ENCODE peak calls at places on chromosomes 12 and 14, in ten cellular contexts. One of them, this sample, is unnamed.

GRCh38 chr14:61582815-61583214 is 112.5 kb upstream of the HIF1A start:
- DNase-seq in mesothelial cell of epicardium: no peak
- DNase-seq in tibial artery: no peak
- DNase-seq in AG09319: no peak
- DNase-seq in astrocyte of the spinal cord: no peak
- DNase-seq in WERI-Rb-1: no peak
- DNase-seq in CD8-positive, alpha-beta T cell: no peak
- DNase-seq in RWPE1: no peak
- DNase-seq in GM13977: no peak
- DNase-seq in testis: no peak
- DNase-seq in this sample: no peak

GRCh38 chr14:100865682-100866591 is 37.6 kb downstream of the RTL1 start:
- DNase-seq in mesothelial cell of epicardium: no peak
- DNase-seq in tibial artery: no peak
- DNase-seq in AG09319: no peak
- DNase-seq in astrocyte of the spinal cord: no peak
- DNase-seq in WERI-Rb-1: no peak
- DNase-seq in CD8-positive, alpha-beta T cell: no peak
- DNase-seq in RWPE1: no peak
- DNase-seq in GM13977: no peak
- DNase-seq in testis: no peak
- DNase-seq in this sample: no peak

GRCh38 chr14:59358105-59358504 is 107.1 kb downstream of the GPR135 start:
- DNase-seq in mesothelial cell of epicardium: no peak
- DNase-seq in tibial artery: peak
- DNase-seq in AG09319: peak
- DNase-seq in astrocyte of the spinal cord: no peak
- DNase-seq in WERI-Rb-1: no peak
- DNase-seq in CD8-positive, alpha-beta T cell: no peak
- DNase-seq in RWPE1: peak
- DNase-seq in GM13977: no peak
- DNase-seq in testis: no peak
- DNase-seq in this sample: peak

GRCh38 chr12:112319395-112319794 is 62.8 kb downstream of the HECTD4 start:
- DNase-seq in mesothelial cell of epicardium: no peak
- DNase-seq in tibial artery: no peak
- DNase-seq in AG09319: no peak
- DNase-seq in astrocyte of the spinal cord: no peak
- DNase-seq in WERI-Rb-1: no peak
- DNase-seq in CD8-positive, alpha-beta T cell: no peak
- DNase-seq in RWPE1: no peak
- DNase-seq in GM13977: no peak
- DNase-seq in testis: no peak
- DNase-seq in this sample: no peak

GRCh38 chr14:101135796-101136742 is 232.5 kb upstream of the RTL1 start:
- DNase-seq in mesothelial cell of epicardium: no peak
- DNase-seq in tibial artery: no peak
- DNase-seq in AG09319: no peak
- DNase-seq in astrocyte of the spinal cord: no peak
- DNase-seq in WERI-Rb-1: no peak
- DNase-seq in CD8-positive, alpha-beta T cell: no peak
- DNase-seq in RWPE1: no peak
- DNase-seq in GM13977: peak
- DNase-seq in testis: no peak
- DNase-seq in this sample: no peak

GRCh38 chr12:79635676-79636075 is 55.1 kb downstream of the PAWR start:
- DNase-seq in mesothelial cell of epicardium: no peak
- DNase-seq in tibial artery: no peak
- DNase-seq in AG09319: no peak
- DNase-seq in astrocyte of the spinal cord: no peak
- DNase-seq in WERI-Rb-1: no peak
- DNase-seq in CD8-positive, alpha-beta T cell: no peak
- DNase-seq in RWPE1: peak
- DNase-seq in GM13977: no peak
- DNase-seq in testis: no peak
- DNase-seq in this sample: peak

GRCh38 chr14:102317564-102318248 is 1.8 kb upstream of the ZNF839 start:
- DNase-seq in mesothelial cell of epicardium: no peak
- DNase-seq in tibial artery: no peak
- DNase-seq in AG09319: no peak
- DNase-seq in astrocyte of the spinal cord: no peak
- DNase-seq in WERI-Rb-1: peak
- DNase-seq in CD8-positive, alpha-beta T cell: no peak
- DNase-seq in RWPE1: no peak
- DNase-seq in GM13977: no peak
- DNase-seq in testis: peak
- DNase-seq in this sample: no peak

GRCh38 chr12:131473721-131474709 is 236.9 kb upstream of the SFSWAP start:
- DNase-seq in mesothelial cell of epicardium: no peak
- DNase-seq in tibial artery: no peak
- DNase-seq in AG09319: no peak
- DNase-seq in astrocyte of the spinal cord: no peak
- DNase-seq in WERI-Rb-1: no peak
- DNase-seq in CD8-positive, alpha-beta T cell: peak
- DNase-seq in RWPE1: no peak
- DNase-seq in GM13977: no peak
- DNase-seq in testis: no peak
- DNase-seq in this sample: no peak

GRCh38 chr14:90938615-90939014 is 121.8 kb downstream of the RPS6KA5 start:
- DNase-seq in mesothelial cell of epicardium: no peak
- DNase-seq in tibial artery: no peak
- DNase-seq in AG09319: no peak
- DNase-seq in astrocyte of the spinal cord: no peak
- DNase-seq in WERI-Rb-1: no peak
- DNase-seq in CD8-positive, alpha-beta T cell: no peak
- DNase-seq in RWPE1: no peak
- DNase-seq in GM13977: no peak
- DNase-seq in testis: no peak
- DNase-seq in this sample: no peak

GRCh38 chr14:90940318-90940962 is 120.0 kb downstream of the RPS6KA5 start:
- DNase-seq in mesothelial cell of epicardium: no peak
- DNase-seq in tibial artery: no peak
- DNase-seq in AG09319: no peak
- DNase-seq in astrocyte of the spinal cord: no peak
- DNase-seq in WERI-Rb-1: no peak
- DNase-seq in CD8-positive, alpha-beta T cell: no peak
- DNase-seq in RWPE1: no peak
- DNase-seq in GM13977: no peak
- DNase-seq in testis: no peak
- DNase-seq in this sample: no peak

GRCh38 chr14:90943367-90943766 is 117.1 kb downstream of the RPS6KA5 start:
- DNase-seq in mesothelial cell of epicardium: no peak
- DNase-seq in tibial artery: no peak
- DNase-seq in AG09319: no peak
- DNase-seq in astrocyte of the spinal cord: no peak
- DNase-seq in WERI-Rb-1: no peak
- DNase-seq in CD8-positive, alpha-beta T cell: no peak
- DNase-seq in RWPE1: no peak
- DNase-seq in GM13977: no peak
- DNase-seq in testis: no peak
- DNase-seq in this sample: no peak

GRCh38 chr14:90941705-90942104 is 118.7 kb downstream of the RPS6KA5 start:
- DNase-seq in mesothelial cell of epicardium: no peak
- DNase-seq in tibial artery: no peak
- DNase-seq in AG09319: no peak
- DNase-seq in astrocyte of the spinal cord: no peak
- DNase-seq in WERI-Rb-1: no peak
- DNase-seq in CD8-positive, alpha-beta T cell: no peak
- DNase-seq in RWPE1: no peak
- DNase-seq in GM13977: no peak
- DNase-seq in testis: no peak
- DNase-seq in this sample: no peak

DNA sequence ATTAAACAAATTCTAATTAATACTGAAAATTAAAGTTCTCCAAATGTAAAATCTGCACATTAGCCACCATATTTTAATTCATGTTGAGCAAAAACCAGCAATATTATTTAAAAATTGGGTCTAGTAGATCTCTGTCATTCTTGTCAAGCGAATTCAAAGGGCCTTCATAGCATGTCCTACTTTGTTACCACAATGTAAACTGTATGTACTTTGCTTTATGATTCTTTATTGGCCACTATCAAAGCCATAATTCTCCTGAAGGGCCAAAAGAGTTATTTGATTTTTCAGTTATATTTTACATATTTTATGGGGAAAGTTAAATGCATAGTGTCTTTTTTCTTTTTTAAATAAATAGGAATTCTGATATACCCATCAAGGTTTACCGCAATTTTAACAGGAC is 117.9 kb downstream of the RPS6KA5 start:
- DNase-seq in mesothelial cell of epicardium: no peak
- DNase-seq in tibial artery: no peak
- DNase-seq in AG09319: no peak
- DNase-seq in astrocyte of the spinal cord: no peak
- DNase-seq in WERI-Rb-1: no peak
- DNase-seq in CD8-positive, alpha-beta T cell: no peak
- DNase-seq in RWPE1: no peak
- DNase-seq in GM13977: no peak
- DNase-seq in testis: no peak
- DNase-seq in this sample: no peak
- TF ChIP-seq CTCF in mesothelial cell of epicardium: no peak
- TF ChIP-seq CTCF in tibial artery: no peak
- TF ChIP-seq CTCF in AG09319: no peak
- TF ChIP-seq CTCF in astrocyte of the spinal cord: no peak
- TF ChIP-seq CTCF in WERI-Rb-1: no peak
- TF ChIP-seq CTCF in CD8-positive, alpha-beta T cell: no peak
- TF ChIP-seq CTCF in RWPE1: no peak
- TF ChIP-seq CTCF in GM13977: no peak
- TF ChIP-seq CTCF in testis: no peak
- TF ChIP-seq CTCF in this sample: no peak

GRCh38 chr14:92384461-92385133 is 61.6 kb downstream of the SLC24A4 start:
- DNase-seq in mesothelial cell of epicardium: no peak
- DNase-seq in tibial artery: no peak
- DNase-seq in AG09319: no peak
- DNase-seq in astrocyte of the spinal cord: no peak
- DNase-seq in WERI-Rb-1: no peak
- DNase-seq in CD8-positive, alpha-beta T cell: no peak
- DNase-seq in RWPE1: no peak
- DNase-seq in GM13977: no peak
- DNase-seq in testis: no peak
- DNase-seq in this sample: no peak

GRCh38 chr14:92386637-92387036 is 63.7 kb downstream of the SLC24A4 start:
- DNase-seq in mesothelial cell of epicardium: no peak
- DNase-seq in tibial artery: no peak
- DNase-seq in AG09319: no peak
- DNase-seq in astrocyte of the spinal cord: no peak
- DNase-seq in WERI-Rb-1: peak
- DNase-seq in CD8-positive, alpha-beta T cell: no peak
- DNase-seq in RWPE1: no peak
- DNase-seq in GM13977: no peak
- DNase-seq in testis: no peak
- DNase-seq in this sample: no peak

GRCh38 chr14:92387610-92388009 is 64.6 kb downstream of the SLC24A4 start:
- DNase-seq in mesothelial cell of epicardium: no peak
- DNase-seq in tibial artery: no peak
- DNase-seq in AG09319: no peak
- DNase-seq in astrocyte of the spinal cord: no peak
- DNase-seq in WERI-Rb-1: no peak
- DNase-seq in CD8-positive, alpha-beta T cell: no peak
- DNase-seq in RWPE1: no peak
- DNase-seq in GM13977: no peak
- DNase-seq in testis: no peak
- DNase-seq in this sample: no peak

GRCh38 chr14:92385561-92385960 is 62.6 kb downstream of the SLC24A4 start:
- DNase-seq in mesothelial cell of epicardium: no peak
- DNase-seq in tibial artery: no peak
- DNase-seq in AG09319: no peak
- DNase-seq in astrocyte of the spinal cord: no peak
- DNase-seq in WERI-Rb-1: peak
- DNase-seq in CD8-positive, alpha-beta T cell: no peak
- DNase-seq in RWPE1: no peak
- DNase-seq in GM13977: no peak
- DNase-seq in testis: no peak
- DNase-seq in this sample: no peak

GRCh38 chr14:92386165-92386564 is 63.2 kb downstream of the SLC24A4 start:
- DNase-seq in mesothelial cell of epicardium: no peak
- DNase-seq in tibial artery: no peak
- DNase-seq in AG09319: no peak
- DNase-seq in astrocyte of the spinal cord: no peak
- DNase-seq in WERI-Rb-1: no peak
- DNase-seq in CD8-positive, alpha-beta T cell: no peak
- DNase-seq in RWPE1: no peak
- DNase-seq in GM13977: no peak
- DNase-seq in testis: no peak
- DNase-seq in this sample: no peak
- TF ChIP-seq CTCF in mesothelial cell of epicardium: no peak
- TF ChIP-seq CTCF in tibial artery: no peak
- TF ChIP-seq CTCF in AG09319: no peak
- TF ChIP-seq CTCF in astrocyte of the spinal cord: no peak
- TF ChIP-seq CTCF in WERI-Rb-1: no peak
- TF ChIP-seq CTCF in CD8-positive, alpha-beta T cell: no peak
- TF ChIP-seq CTCF in RWPE1: no peak
- TF ChIP-seq CTCF in GM13977: no peak
- TF ChIP-seq CTCF in testis: no peak
- TF ChIP-seq CTCF in this sample: no peak

GRCh38 chr14:53925201-53925766 is 31.3 kb downstream of the BMP4 start:
- DNase-seq in mesothelial cell of epicardium: no peak
- DNase-seq in tibial artery: no peak
- DNase-seq in AG09319: peak
- DNase-seq in astrocyte of the spinal cord: no peak
- DNase-seq in WERI-Rb-1: no peak
- DNase-seq in CD8-positive, alpha-beta T cell: no peak
- DNase-seq in RWPE1: no peak
- DNase-seq in GM13977: no peak
- DNase-seq in testis: no peak
- DNase-seq in this sample: no peak

GRCh38 chr14:53915364-53916014 is 41.1 kb downstream of the BMP4 start:
- DNase-seq in mesothelial cell of epicardium: no peak
- DNase-seq in tibial artery: no peak
- DNase-seq in AG09319: no peak
- DNase-seq in astrocyte of the spinal cord: no peak
- DNase-seq in WERI-Rb-1: no peak
- DNase-seq in CD8-positive, alpha-beta T cell: no peak
- DNase-seq in RWPE1: no peak
- DNase-seq in GM13977: no peak
- DNase-seq in testis: no peak
- DNase-seq in this sample: no peak

GRCh38 chr14:53916239-53916638 is 40.4 kb downstream of the BMP4 start:
- DNase-seq in mesothelial cell of epicardium: no peak
- DNase-seq in tibial artery: no peak
- DNase-seq in AG09319: no peak
- DNase-seq in astrocyte of the spinal cord: no peak
- DNase-seq in WERI-Rb-1: no peak
- DNase-seq in CD8-positive, alpha-beta T cell: no peak
- DNase-seq in RWPE1: no peak
- DNase-seq in GM13977: no peak
- DNase-seq in testis: no peak
- DNase-seq in this sample: no peak

GRCh38 chr14:53924754-53925153 is 31.9 kb downstream of the BMP4 start:
- DNase-seq in mesothelial cell of epicardium: no peak
- DNase-seq in tibial artery: no peak
- DNase-seq in AG09319: peak
- DNase-seq in astrocyte of the spinal cord: peak
- DNase-seq in WERI-Rb-1: no peak
- DNase-seq in CD8-positive, alpha-beta T cell: no peak
- DNase-seq in RWPE1: peak
- DNase-seq in GM13977: no peak
- DNase-seq in testis: no peak
- DNase-seq in this sample: peak

GRCh38 chr14:53921027-53921426 is 35.6 kb downstream of the BMP4 start:
- DNase-seq in mesothelial cell of epicardium: no peak
- DNase-seq in tibial artery: no peak
- DNase-seq in AG09319: no peak
- DNase-seq in astrocyte of the spinal cord: no peak
- DNase-seq in WERI-Rb-1: no peak
- DNase-seq in CD8-positive, alpha-beta T cell: no peak
- DNase-seq in RWPE1: no peak
- DNase-seq in GM13977: no peak
- DNase-seq in testis: no peak
- DNase-seq in this sample: no peak
- TF ChIP-seq CTCF in mesothelial cell of epicardium: no peak
- TF ChIP-seq CTCF in tibial artery: no peak
- TF ChIP-seq CTCF in AG09319: no peak
- TF ChIP-seq CTCF in astrocyte of the spinal cord: no peak
- TF ChIP-seq CTCF in WERI-Rb-1: no peak
- TF ChIP-seq CTCF in CD8-positive, alpha-beta T cell: no peak
- TF ChIP-seq CTCF in RWPE1: no peak
- TF ChIP-seq CTCF in GM13977: no peak
- TF ChIP-seq CTCF in testis: no peak
- TF ChIP-seq CTCF in this sample: no peak

DNA sequence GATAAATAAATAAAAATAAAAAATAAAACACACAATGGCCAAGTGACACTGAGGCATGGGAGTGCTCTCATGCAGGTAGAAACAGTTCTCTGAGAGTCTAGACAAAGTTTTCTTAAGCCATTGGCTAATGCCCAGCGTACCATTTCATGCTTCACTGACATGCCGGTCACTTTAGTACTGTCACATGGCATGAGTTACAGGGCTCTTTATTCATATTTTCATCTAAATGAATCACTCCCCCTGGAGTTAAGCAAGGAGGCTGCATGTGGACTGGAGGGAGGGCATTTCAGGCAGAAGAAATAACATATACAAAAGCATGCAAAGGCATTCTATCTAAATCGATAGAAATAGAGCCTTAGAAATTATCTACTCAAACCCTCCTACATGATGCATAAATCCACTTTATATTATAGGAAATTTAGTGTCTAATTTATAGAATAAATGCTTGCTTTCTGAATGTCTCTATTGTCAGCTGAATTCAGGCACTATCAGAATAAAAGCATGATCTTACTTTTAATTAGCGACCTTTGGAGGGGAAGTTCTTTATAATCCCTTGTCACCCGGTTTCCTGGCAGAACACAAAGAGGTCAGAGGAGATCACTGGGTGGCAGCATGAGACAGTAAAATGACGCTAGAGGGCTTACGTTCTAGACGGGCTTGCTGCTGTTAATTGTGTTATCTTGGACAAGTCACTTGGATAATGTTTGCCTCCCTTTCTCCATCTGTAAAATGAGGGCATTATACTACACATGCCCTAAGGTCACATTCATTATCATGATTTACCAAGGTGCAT is 17.5 kb downstream of the DYRK4 start:
- DNase-seq in mesothelial cell of epicardium: no peak
- DNase-seq in tibial artery: no peak
- DNase-seq in AG09319: no peak
- DNase-seq in astrocyte of the spinal cord: no peak
- DNase-seq in WERI-Rb-1: peak
- DNase-seq in CD8-positive, alpha-beta T cell: no peak
- DNase-seq in RWPE1: no peak
- DNase-seq in GM13977: peak
- DNase-seq in testis: no peak
- DNase-seq in this sample: no peak
- TF ChIP-seq CTCF in mesothelial cell of epicardium: no peak
- TF ChIP-seq CTCF in tibial artery: no peak
- TF ChIP-seq CTCF in AG09319: no peak
- TF ChIP-seq CTCF in astrocyte of the spinal cord: peak
- TF ChIP-seq CTCF in WERI-Rb-1: peak
- TF ChIP-seq CTCF in CD8-positive, alpha-beta T cell: no peak
- TF ChIP-seq CTCF in RWPE1: no peak
- TF ChIP-seq CTCF in GM13977: peak
- TF ChIP-seq CTCF in testis: no peak
- TF ChIP-seq CTCF in this sample: peak

This sample was measured in foreskin keratinocyte.